ENCODE peak calls at places on chromosome X, in six cellular contexts. Z is stimulated activated CD4-positive, alpha-beta T cell treated with anti-CD3 and anti-CD28 coated beads, Interleukin-15, amount 100 ng/mL, for 1 hour; C is GM06990; S is left colon; H is ACHN; G is CD4-positive, alpha-beta memory T cell. X is an unnamed sample.

GRCh38 chrX:373641-374471 is 12.9 kb downstream of the PPP2R3B start:
- DNase-seq in Z (peak), S (no peak), C (peak), H (peak), G (no peak), X (no peak)

GRCh38 chrX:38596939-38597338 is 35.6 kb downstream of the TSPAN7 start:
- DNase-seq in H (no peak), G (no peak), S (no peak), Z (no peak), C (no peak), X (no peak)

GRCh38 chrX:149259241-149259640 is 245.9 kb downstream of the IDS start:
- DNase-seq in Z (no peak), S (no peak), G (no peak), H (no peak), C (no peak), X (no peak)

GRCh38 chrX:153688534-153688899 is 791 bp downstream of the SLC6A8 start:
- DNase-seq in Z (no peak), G (no peak), S (no peak), H (no peak), C (no peak), X (no peak)

GRCh38 chrX:109632906-109633504 is 8.0 kb upstream of the KCNE5 start:
- DNase-seq in H (peak), C (no peak), G (no peak), S (no peak), Z (no peak), X (no peak)

GRCh38 chrX:107674480-107675364 is 46.4 kb downstream of the PRPS1 start:
- DNase-seq in H (no peak), C (no peak), S (peak), Z (no peak), G (no peak), X (peak)

GRCh38 chrX:3939967-3940610 is 226.6 kb upstream of the PRKX start:
- DNase-seq in S (no peak), G (peak), C (no peak), H (peak), Z (no peak), X (no peak)

GRCh38 chrX:109485470-109486340 is 3.8 kb upstream of the GUCY2F start:
- DNase-seq in S (peak), G (peak), C (peak), H (peak), Z (peak), X (peak)

GRCh38 chrX:118565853-118566252 is 70.2 kb downstream of the DOCK11 start:
- DNase-seq in C (no peak), G (no peak), H (no peak), S (no peak), Z (no peak), X (no peak)

GRCh38 chrX:153736071-153736820 is 11.6 kb downstream of the ABCD1 start:
- DNase-seq in S (no peak), H (no peak), G (no peak), C (no peak), Z (no peak), X (no peak)

GRCh38 chrX:9538544-9539045 is 73.7 kb downstream of the TBL1X start:
- DNase-seq in C (no peak), G (no peak), H (no peak), S (peak), Z (no peak), X (no peak)

X was measured in lung.